ENCODE peak calls at places on chromosome 5, in nine cellular contexts. F is gastrocnemius medialis; O is PC-3; H is neuronal stem cell; U is Caco-2; B is CD4-positive, alpha-beta memory T cell; J is effector memory CD4-positive, alpha-beta T cell; P is spleen; G is body of pancreas. K is an unnamed sample. For H3K4me1, the result is how much of the 10 kb centered on the place peaks cover.

GRCh38 chr5:115452791-115453190 is 91.8 kb downstream of the FEM1C start:
- DNase-seq in B (no peak), U (no peak), G (no peak), J (no peak), F (no peak), O (no peak), H (no peak), P (no peak), K (no peak)

GRCh38 chr5:53211799-53212198 is 102.2 kb upstream of the MOCS2 start:
- DNase-seq in F (no peak), G (no peak), P (no peak), U (no peak), B (no peak), O (peak), J (no peak), H (no peak), K (no peak)

GRCh38 chr5:166340039-166340438 is 1951.4 kb upstream of the WWC1 start:
- DNase-seq in P (no peak), B (no peak), J (no peak), F (no peak), O (no peak), U (no peak), H (no peak), G (no peak), K (no peak)

GRCh38 chr5:149264432-149265069 is 7.1 kb upstream of the AFAP1L1 start:
- DNase-seq in B (peak), O (peak), G (peak), F (no peak), U (peak), H (peak), J (peak), P (no peak), K (no peak)

GRCh38 chr5:59007460-59008063 is 424.7 kb downstream of the RAB3C start:
- DNase-seq in F (no peak), P (no peak), U (no peak), B (peak), H (no peak), O (peak), G (no peak), J (no peak), K (no peak)

GRCh38 chr5:54646285-54647101 is 128.9 kb downstream of the SNX18 start:
- DNase-seq in O (peak), B (peak), H (peak), G (peak), P (peak), J (peak), U (no peak), F (peak), K (peak)

GRCh38 chr5:2996248-2996647 is 244.8 kb upstream of the IRX2 start:
- DNase-seq in B (no peak), O (no peak), H (no peak), U (no peak), J (no peak), G (no peak), P (no peak), F (no peak), K (no peak)

GRCh38 chr5:54844905-54845566 is 140.4 kb downstream of the ESM1 start:
- DNase-seq in O (peak), G (no peak), F (no peak), J (no peak), B (peak), U (no peak), H (peak), P (no peak), K (no peak)

GRCh38 chr5:56123531-56124243 is 109.4 kb downstream of the ANKRD55 start:
- DNase-seq in U (peak), H (peak), O (peak), P (peak), J (no peak), B (no peak), G (peak), F (no peak), K (peak)

GRCh38 chr5:135013947-135014570 is 20.0 kb downstream of the PITX1 start:
- DNase-seq in O (peak), H (no peak), G (peak), U (no peak), P (peak), F (no peak), J (no peak), B (no peak), K (peak)

DNA sequence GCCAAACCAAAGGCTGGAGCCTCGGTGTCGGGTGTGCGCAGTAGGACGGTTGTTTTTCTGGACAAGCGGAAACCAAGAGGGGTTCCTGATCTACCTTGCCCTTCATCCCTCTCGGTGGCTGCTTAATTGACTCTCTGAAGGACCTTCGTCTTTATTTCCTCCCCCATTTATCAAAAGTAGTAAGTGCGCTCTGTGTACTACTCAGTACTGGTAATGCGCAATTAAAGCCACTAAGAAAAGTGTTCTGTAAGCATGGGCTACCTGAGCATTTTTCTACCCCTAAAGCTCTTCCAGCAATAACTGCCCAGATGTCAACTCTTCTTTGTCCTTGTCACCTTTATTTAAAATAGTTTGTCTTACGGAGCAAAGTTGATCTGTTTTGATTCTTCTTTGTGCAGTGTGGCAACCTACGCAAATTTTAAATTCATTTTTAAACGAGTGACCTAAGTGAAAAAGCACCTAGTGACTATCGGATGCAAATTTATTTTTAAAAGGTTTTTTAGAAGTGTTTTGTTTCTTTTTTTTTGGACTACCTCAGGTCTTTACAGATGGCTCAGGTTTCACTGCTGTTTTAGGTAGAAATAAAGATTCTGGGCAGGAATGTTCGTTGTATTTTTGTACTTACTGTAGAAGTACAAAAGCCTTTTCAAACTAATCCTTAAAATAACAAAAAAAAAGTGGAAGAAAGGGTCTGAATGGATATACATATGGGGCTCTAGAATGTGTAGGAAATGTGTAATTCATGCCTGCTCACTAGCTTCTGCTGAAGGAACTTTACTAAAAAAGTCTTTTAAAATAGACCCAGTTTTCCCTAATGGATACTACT is 2.0 kb downstream of the JMY start:
- DNase-seq in F (no peak), O (no peak), G (no peak), H (no peak), P (no peak), U (no peak), B (no peak), J (no peak), K (no peak)
- H3K4me1 ChIP-seq in F (half or more), O (under half), G (under half), H (under half), P (under half), U (under half), B (half or more), J (under half), K (under half)

GRCh38 chr5:85293139-85293785 is 908.6 kb upstream of the EDIL3 start:
- DNase-seq in G (peak), O (peak), J (no peak), H (no peak), P (no peak), U (no peak), F (no peak), B (no peak), K (no peak)
- H3K4me1 ChIP-seq in G (under half), O (under half), J (under half), H (under half), P (under half), U (under half), F (under half), B (under half), K (under half)

DNA sequence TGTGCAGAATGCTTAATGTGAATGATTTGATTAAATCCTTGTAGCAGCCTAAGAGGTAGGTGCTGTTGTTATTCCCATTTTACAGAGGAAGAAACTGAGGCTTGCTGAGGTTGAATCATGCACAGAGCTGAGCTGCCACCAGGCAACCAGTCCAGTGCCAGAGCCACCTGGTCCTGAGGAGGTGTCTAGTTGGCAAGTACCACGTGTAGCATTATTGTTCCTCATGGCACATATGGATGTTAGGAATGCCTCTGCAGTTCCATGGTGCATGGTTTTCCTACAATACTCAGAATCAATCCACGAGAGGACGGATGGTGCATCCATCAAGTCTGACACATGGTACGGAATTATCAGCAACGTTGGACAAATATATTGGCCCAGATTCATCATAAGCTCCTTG is 8.9 kb downstream of the UBE2QL1 start:
- DNase-seq in H (no peak), G (no peak), U (no peak), O (no peak), F (no peak), P (no peak), J (no peak), B (no peak), K (no peak)
- H3K4me1 ChIP-seq in H (under half), G (under half), U (under half), O (under half), F (half or more), P (under half), J (under half), B (under half), K (under half)

GRCh38 chr5:170266570-170267379 is 30.8 kb downstream of the LCP2 start:
- DNase-seq in F (no peak), O (no peak), B (peak), H (no peak), P (no peak), G (no peak), U (no peak), J (peak), K (no peak)
- H3K4me1 ChIP-seq in F (under half), O (under half), B (half or more), H (under half), P (under half), G (under half), U (under half), J (half or more), K (under half)

GRCh38 chr5:178288373-178289368 is 56.1 kb upstream of the PHYKPL start:
- DNase-seq in G (no peak), O (peak), B (no peak), H (peak), J (no peak), F (no peak), U (no peak), P (peak), K (peak)

GRCh38 chr5:178289438-178289837 is 56.8 kb upstream of the PHYKPL start:
- DNase-seq in J (no peak), P (peak), G (no peak), U (no peak), H (no peak), O (no peak), B (no peak), F (no peak), K (peak)

GRCh38 chr5:178291161-178291561 is 58.6 kb upstream of the PHYKPL start:
- DNase-seq in H (no peak), J (no peak), P (peak), F (no peak), U (no peak), G (no peak), B (no peak), O (no peak), K (peak)

GRCh38 chr5:178291969-178292825 is 59.6 kb upstream of the PHYKPL start:
- DNase-seq in H (no peak), G (no peak), F (no peak), O (no peak), B (no peak), J (no peak), P (peak), U (peak), K (peak)

GRCh38 chr5:178290376-178290775 is 57.8 kb upstream of the PHYKPL start:
- DNase-seq in U (no peak), F (no peak), O (no peak), B (no peak), H (no peak), J (no peak), P (peak), G (no peak), K (peak)
- H3K4me1 ChIP-seq in U (under half), F (under half), O (under half), B (under half), H (under half), J (under half), P (under half), G (under half), K (under half)